ENCODE peak calls at places on chromosomes 7 and 10, in five cellular contexts. L is nucleus accumbens; J is activated T-cell treated with anti-CD3 and anti-CD28 coated beads for 24 hours; S is CD4-positive, alpha-beta memory T cell; B is endothelial cell. Q is an unnamed sample.

GRCh38 chr10:64103750-64104149 is 582.5 kb downstream of the REEP3 start:
- DNase-seq in L (no peak), J (no peak), S (no peak), B (no peak), Q (no peak)

GRCh38 chr7:121313793-121314676 is 14.8 kb upstream of the WNT16 start:
- DNase-seq in L (no peak), J (no peak), S (no peak), B (no peak), Q (peak; percentile 32)

GRCh38 chr10:15627617-15628196 is 92.0 kb downstream of the ITGA8 start:
- DNase-seq in L (no peak), J (no peak), S (no peak), B (no peak), Q (peak; percentile 33)

GRCh38 chr7:65980478-65981250 is 1.3 kb downstream of the GUSB start:
- DNase-seq in L (no peak), J (peak; percentile 30), S (peak; percentile 68), B (no peak), Q (peak; percentile 8)

GRCh38 chr10:82982110-82982608 is 1107.2 kb downstream of the NRG3 start:
- DNase-seq in L (no peak), J (no peak), S (no peak), B (no peak), Q (peak; percentile 61)

GRCh38 chr7:50339990-50340500 is 35.5 kb downstream of the IKZF1 start:
- DNase-seq in L (no peak), J (no peak), S (peak; percentile 76), B (no peak), Q (no peak)

GRCh38 chr10:58350619-58351323 is 16.0 kb downstream of the UBE2D1 start:
- DNase-seq in L (no peak), J (no peak), S (no peak), B (no peak), Q (peak; percentile 51)

GRCh38 chr7:67918158-67918557 is 921.5 kb downstream of the TYW1 start:
- DNase-seq in L (no peak), J (no peak), S (no peak), B (no peak), Q (no peak)

GRCh38 chr10:95626468-95626867 is 30.0 kb downstream of the ALDH18A1 start:
- DNase-seq in L (no peak), J (no peak), S (no peak), B (no peak), Q (no peak)

GRCh38 chr10:62961951-62962523 is 145.9 kb upstream of the EGR2 start:
- DNase-seq in L (no peak), J (no peak), S (no peak), B (no peak), Q (peak; percentile 15)

GRCh38 chr7:7104971-7105370 is 77.4 kb upstream of the C1GALT1 start:
- DNase-seq in L (no peak), J (no peak), S (no peak), B (no peak), Q (no peak)

GRCh38 chr10:47036771-47037170 is 125.5 kb downstream of the PTPN20 start:
- DNase-seq in L (no peak), J (no peak), S (no peak), B (no peak), Q (no peak)

GRCh38 chr10:9545073-9545472 is 1472.6 kb upstream of the CELF2 start:
- DNase-seq in L (no peak), J (no peak), S (no peak), B (no peak), Q (no peak)

GRCh38 chr7:151243411-151244155 is 4.9 kb downstream of the SMARCD3 start:
- DNase-seq in L (peak; percentile 22), J (no peak), S (peak; percentile 75), B (no peak), Q (no peak)

GRCh38 chr7:375901-376305 is 85.9 kb downstream of the FOXL3 start:
- DNase-seq in L (no peak), J (no peak), S (no peak), B (no peak), Q (no peak)

GRCh38 chr10:132097609-132098377 is 32.0 kb downstream of the JAKMIP3 start:
- DNase-seq in L (no peak), J (no peak), S (no peak), B (no peak), Q (no peak)

GRCh38 chr7:2980406-2981102 is 63.1 kb downstream of the CARD11 start:
- DNase-seq in L (no peak), J (no peak), S (no peak), B (no peak), Q (no peak)

GRCh38 chr7:47444376-47445098 is 137.4 kb downstream of the TNS3 start:
- DNase-seq in L (no peak), J (no peak), S (no peak), B (no peak), Q (no peak)

GRCh38 chr10:115022754-115023153 is 70.4 kb upstream of the ATRNL1 start:
- DNase-seq in L (no peak), J (no peak), S (no peak), B (no peak), Q (no peak)

GRCh38 chr10:71228875-71229720 is 16.7 kb downstream of the UNC5B start:
- DNase-seq in L (no peak), J (no peak), S (no peak), B (no peak), Q (no peak)

GRCh38 chr10:133117688-133118071 is 30.0 kb downstream of the ADGRA1 start:
- DNase-seq in L (no peak), J (no peak), S (no peak), B (no peak), Q (no peak)

GRCh38 chr10:84196941-84197340 is 2.6 kb downstream of the CDHR1 start:
- DNase-seq in L (peak; percentile 34), J (no peak), S (no peak), B (no peak), Q (no peak)

GRCh38 chr7:21851445-21852043 is 94.2 kb downstream of the CDCA7L start:
- DNase-seq in L (no peak), J (no peak), S (peak; percentile 10), B (no peak), Q (peak; percentile 12)

GRCh38 chr10:105974803-105975456 is 1189.6 kb downstream of the SORCS1 start:
- DNase-seq in L (no peak), J (no peak), S (no peak), B (peak; percentile 31), Q (peak; percentile 2)

GRCh38 chr7:107891619-107892366 is 810 bp downstream of the DLD start:
- DNase-seq in L (no peak), J (no peak), S (peak; percentile 52), B (no peak), Q (peak; percentile 56)

GRCh38 chr10:121655254-121656142 is 57.3 kb upstream of the FGFR2 start:
- DNase-seq in L (no peak), J (no peak), S (no peak), B (no peak), Q (no peak)

GRCh38 chr7:156147771-156148504 is 335.7 kb upstream of the SHH start:
- DNase-seq in L (no peak), J (no peak), S (no peak), B (no peak), Q (no peak)

GRCh38 chr10:118950190-118950658 is 79.3 kb upstream of the NANOS1 start:
- DNase-seq in L (no peak), J (no peak), S (no peak), B (no peak), Q (peak; percentile 30)

GRCh38 chr10:44476421-44476820 is 91.5 kb upstream of the CXCL12 start:
- DNase-seq in L (no peak), J (no peak), S (no peak), B (no peak), Q (no peak)

GRCh38 chr10:90751107-90751997 is 106.5 kb downstream of the HTR7 start:
- DNase-seq in L (peak; percentile 3), J (peak; percentile 15), S (peak; percentile 29), B (peak; percentile 62), Q (peak; percentile 32)

GRCh38 chr10:944034-944831 is 12.7 kb upstream of the LARP4B start:
- DNase-seq in L (no peak), J (no peak), S (no peak), B (no peak), Q (peak; percentile 60)

GRCh38 chr7:106269263-106269961 is 15.4 kb downstream of the NAMPT start:
- DNase-seq in L (no peak), J (no peak), S (no peak), B (no peak), Q (no peak)

GRCh38 chr7:756928-757560 is 30.0 kb upstream of the PRKAR1B start:
- DNase-seq in L (no peak), J (no peak), S (no peak), B (no peak), Q (no peak)

GRCh38 chr7:35366167-35367155 is 112.6 kb upstream of the TBX20 start:
- DNase-seq in L (no peak), J (no peak), S (no peak), B (no peak), Q (no peak)

GRCh38 chr10:92157374-92157773 is 133.5 kb downstream of the CPEB3 start:
- DNase-seq in L (no peak), J (no peak), S (no peak), B (no peak), Q (peak; percentile 3)

GRCh38 chr7:39517240-39517639 is 49.0 kb upstream of the YAE1 start:
- DNase-seq in L (no peak), J (no peak), S (no peak), B (no peak), Q (no peak)

GRCh38 chr7:121832347-121832746 is 40.6 kb upstream of the PTPRZ1 start:
- DNase-seq in L (peak; percentile 33), J (no peak), S (no peak), B (no peak), Q (no peak)

GRCh38 chr7:151704284-151704968 is 172.5 kb downstream of the PRKAG2 start:
- DNase-seq in L (no peak), J (no peak), S (no peak), B (no peak), Q (no peak)

GRCh38 chr7:78037603-78038002 is 239.0 kb downstream of the PHTF2 start:
- DNase-seq in L (no peak), J (no peak), S (no peak), B (no peak), Q (no peak)

GRCh38 chr7:36278767-36279171 is 110.9 kb upstream of the ANLN start:
- DNase-seq in L (no peak), J (no peak), S (no peak), B (no peak), Q (peak; percentile 77)